ENCODE peak calls at places on chromosome 13, in six cellular contexts. One of them, this sample, is unnamed.

GRCh38 chr13:99004931-99005330 is 27.1 kb upstream of the DOCK9 start:
- DNase-seq in thoracic aorta: no peak
- DNase-seq in GM12865: no peak
- DNase-seq in left lung: no peak
- DNase-seq in effector memory CD4-positive, alpha-beta T cell: no peak
- DNase-seq in retinal pigment epithelial cell: no peak
- DNase-seq in this sample: no peak

GRCh38 chr13:89514534-89515312 is 1832.8 kb upstream of the MIR17HG start:
- DNase-seq in retinal pigment epithelial cell: peak
- DNase-seq in effector memory CD4-positive, alpha-beta T cell: no peak
- DNase-seq in left lung: no peak
- DNase-seq in GM12865: no peak
- DNase-seq in thoracic aorta: no peak
- DNase-seq in this sample: no peak

GRCh38 chr13:22422712-22423111 is 751.8 kb downstream of the FGF9 start:
- DNase-seq in effector memory CD4-positive, alpha-beta T cell: no peak
- DNase-seq in left lung: no peak
- DNase-seq in retinal pigment epithelial cell: no peak
- DNase-seq in GM12865: no peak
- DNase-seq in thoracic aorta: no peak
- DNase-seq in this sample: no peak

GRCh38 chr13:100957741-100958140 is 283.1 kb upstream of the TMTC4 start:
- DNase-seq in thoracic aorta: no peak
- DNase-seq in effector memory CD4-positive, alpha-beta T cell: no peak
- DNase-seq in left lung: no peak
- DNase-seq in GM12865: no peak
- DNase-seq in retinal pigment epithelial cell: no peak
- DNase-seq in this sample: no peak

GRCh38 chr13:107906131-107906530 is 309.2 kb downstream of the LIG4 start:
- DNase-seq in thoracic aorta: no peak
- DNase-seq in GM12865: no peak
- DNase-seq in effector memory CD4-positive, alpha-beta T cell: no peak
- DNase-seq in retinal pigment epithelial cell: no peak
- DNase-seq in left lung: no peak
- DNase-seq in this sample: no peak

GRCh38 chr13:98207411-98207810 is 30.3 kb upstream of the RNF113B start:
- DNase-seq in left lung: no peak
- DNase-seq in effector memory CD4-positive, alpha-beta T cell: no peak
- DNase-seq in thoracic aorta: no peak
- DNase-seq in retinal pigment epithelial cell: no peak
- DNase-seq in GM12865: no peak
- DNase-seq in this sample: no peak

GRCh38 chr13:40666905-40667621 is 622 bp upstream of the FOXO1 start:
- DNase-seq in retinal pigment epithelial cell: no peak
- DNase-seq in thoracic aorta: no peak
- DNase-seq in GM12865: no peak
- DNase-seq in effector memory CD4-positive, alpha-beta T cell: no peak
- DNase-seq in left lung: peak
- DNase-seq in this sample: peak

GRCh38 chr13:79749985-79750551 is 269.1 kb downstream of the NDFIP2 start:
- DNase-seq in retinal pigment epithelial cell: peak
- DNase-seq in left lung: peak
- DNase-seq in effector memory CD4-positive, alpha-beta T cell: no peak
- DNase-seq in GM12865: no peak
- DNase-seq in thoracic aorta: no peak
- DNase-seq in this sample: peak

GRCh38 chr13:65940720-65941119 is 1289.4 kb downstream of the PCDH9 start:
- DNase-seq in left lung: no peak
- DNase-seq in thoracic aorta: no peak
- DNase-seq in GM12865: no peak
- DNase-seq in retinal pigment epithelial cell: no peak
- DNase-seq in effector memory CD4-positive, alpha-beta T cell: no peak
- DNase-seq in this sample: no peak

GRCh38 chr13:107576430-107576829 is 638.9 kb downstream of the LIG4 start:
- DNase-seq in GM12865: no peak
- DNase-seq in thoracic aorta: no peak
- DNase-seq in retinal pigment epithelial cell: no peak
- DNase-seq in effector memory CD4-positive, alpha-beta T cell: no peak
- DNase-seq in left lung: no peak
- DNase-seq in this sample: no peak

GRCh38 chr13:104006625-104007061 is 940.4 kb upstream of the SLC10A2 start:
- DNase-seq in left lung: no peak
- DNase-seq in retinal pigment epithelial cell: peak
- DNase-seq in GM12865: no peak
- DNase-seq in effector memory CD4-positive, alpha-beta T cell: no peak
- DNase-seq in thoracic aorta: no peak
- DNase-seq in this sample: no peak

GRCh38 chr13:55007681-55008080 is 1979.1 kb downstream of the OLFM4 start:
- DNase-seq in GM12865: no peak
- DNase-seq in thoracic aorta: no peak
- DNase-seq in retinal pigment epithelial cell: no peak
- DNase-seq in effector memory CD4-positive, alpha-beta T cell: no peak
- DNase-seq in left lung: no peak
- DNase-seq in this sample: no peak

GRCh38 chr13:77781804-77782203 is 84.3 kb downstream of the SLAIN1 start:
- DNase-seq in effector memory CD4-positive, alpha-beta T cell: no peak
- DNase-seq in GM12865: no peak
- DNase-seq in retinal pigment epithelial cell: no peak
- DNase-seq in thoracic aorta: no peak
- DNase-seq in left lung: no peak
- DNase-seq in this sample: no peak

GRCh38 chr13:35764359-35765015 is 288.0 kb upstream of the MAB21L1 start:
- DNase-seq in left lung: no peak
- DNase-seq in thoracic aorta: no peak
- DNase-seq in effector memory CD4-positive, alpha-beta T cell: no peak
- DNase-seq in GM12865: no peak
- DNase-seq in retinal pigment epithelial cell: no peak
- DNase-seq in this sample: no peak

GRCh38 chr13:98549006-98549727 is 27.7 kb downstream of the STK24 start:
- DNase-seq in effector memory CD4-positive, alpha-beta T cell: no peak
- DNase-seq in thoracic aorta: no peak
- DNase-seq in GM12865: peak
- DNase-seq in left lung: no peak
- DNase-seq in retinal pigment epithelial cell: no peak
- DNase-seq in this sample: no peak

GRCh38 chr13:41370736-41371135 is 59.7 kb downstream of the NAA16 start:
- DNase-seq in retinal pigment epithelial cell: no peak
- DNase-seq in GM12865: no peak
- DNase-seq in thoracic aorta: no peak
- DNase-seq in left lung: no peak
- DNase-seq in effector memory CD4-positive, alpha-beta T cell: no peak
- DNase-seq in this sample: no peak

GRCh38 chr13:51453959-51454703 is 1.3 kb upstream of the INTS6 start:
- DNase-seq in effector memory CD4-positive, alpha-beta T cell: peak
- DNase-seq in left lung: peak
- DNase-seq in retinal pigment epithelial cell: no peak
- DNase-seq in thoracic aorta: no peak
- DNase-seq in GM12865: no peak
- DNase-seq in this sample: peak

GRCh38 chr13:73691891-73692290 is 442.3 kb downstream of the KLF12 start:
- DNase-seq in thoracic aorta: no peak
- DNase-seq in effector memory CD4-positive, alpha-beta T cell: no peak
- DNase-seq in retinal pigment epithelial cell: no peak
- DNase-seq in GM12865: no peak
- DNase-seq in left lung: no peak
- DNase-seq in this sample: no peak

GRCh38 chr13:57286511-57287098 is 119.6 kb downstream of the PRR20E start:
- DNase-seq in retinal pigment epithelial cell: no peak
- DNase-seq in effector memory CD4-positive, alpha-beta T cell: no peak
- DNase-seq in thoracic aorta: no peak
- DNase-seq in GM12865: no peak
- DNase-seq in left lung: no peak
- DNase-seq in this sample: no peak

GRCh38 chr13:103130681-103131210 is 64.5 kb upstream of the SLC10A2 start:
- DNase-seq in effector memory CD4-positive, alpha-beta T cell: no peak
- DNase-seq in retinal pigment epithelial cell: no peak
- DNase-seq in GM12865: peak
- DNase-seq in thoracic aorta: no peak
- DNase-seq in left lung: no peak
- DNase-seq in this sample: no peak

GRCh38 chr13:111361873-111362648 is 41.6 kb downstream of the TEX29 start:
- DNase-seq in retinal pigment epithelial cell: no peak
- DNase-seq in GM12865: no peak
- DNase-seq in left lung: no peak
- DNase-seq in thoracic aorta: no peak
- DNase-seq in effector memory CD4-positive, alpha-beta T cell: no peak
- DNase-seq in this sample: no peak

GRCh38 chr13:40401911-40402776 is 264.3 kb downstream of the FOXO1 start:
- DNase-seq in thoracic aorta: peak
- DNase-seq in left lung: peak
- DNase-seq in retinal pigment epithelial cell: peak
- DNase-seq in effector memory CD4-positive, alpha-beta T cell: no peak
- DNase-seq in GM12865: peak
- DNase-seq in this sample: peak

GRCh38 chr13:33129094-33129832 is 113.0 kb downstream of the KL start:
- DNase-seq in GM12865: no peak
- DNase-seq in retinal pigment epithelial cell: no peak
- DNase-seq in effector memory CD4-positive, alpha-beta T cell: no peak
- DNase-seq in thoracic aorta: no peak
- DNase-seq in left lung: no peak
- DNase-seq in this sample: no peak

DNA sequence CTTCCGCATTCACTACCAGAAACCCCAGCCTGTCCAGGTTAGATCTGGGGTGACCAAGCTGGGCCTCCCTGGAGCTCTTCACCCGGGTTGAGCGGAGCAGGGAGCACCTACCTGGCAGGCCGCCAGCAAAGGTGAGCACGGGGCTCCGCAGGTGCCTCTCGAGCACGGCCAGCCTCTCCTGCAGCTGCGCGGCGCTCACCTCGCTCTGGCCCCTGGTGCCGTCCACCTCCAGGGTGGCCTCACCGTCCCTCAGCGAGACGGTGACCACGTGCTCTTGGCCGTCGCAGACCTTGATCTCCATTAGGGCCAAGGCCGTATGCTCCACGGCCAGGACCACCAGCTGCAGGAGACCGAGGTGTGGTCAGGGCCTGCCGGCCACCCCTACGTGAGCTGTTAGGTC is 42.0 kb downstream of the GAS6 start:
- DNase-seq in left lung: no peak
- DNase-seq in thoracic aorta: no peak
- DNase-seq in retinal pigment epithelial cell: no peak
- DNase-seq in effector memory CD4-positive, alpha-beta T cell: no peak
- DNase-seq in GM12865: no peak
- DNase-seq in this sample: no peak
- H3K4me3 ChIP-seq in left lung: no peak
- H3K4me3 ChIP-seq in thoracic aorta: no peak
- H3K4me3 ChIP-seq in retinal pigment epithelial cell: no peak
- H3K4me3 ChIP-seq in effector memory CD4-positive, alpha-beta T cell: no peak
- H3K4me3 ChIP-seq in GM12865: no peak
- H3K4me3 ChIP-seq in this sample: no peak

GRCh38 chr13:46894534-46894906 is 2.3 kb downstream of the HTR2A start:
- DNase-seq in left lung: no peak
- DNase-seq in effector memory CD4-positive, alpha-beta T cell: no peak
- DNase-seq in retinal pigment epithelial cell: peak
- DNase-seq in GM12865: no peak
- DNase-seq in thoracic aorta: no peak
- DNase-seq in this sample: no peak
- H3K4me3 ChIP-seq in left lung: peak
- H3K4me3 ChIP-seq in effector memory CD4-positive, alpha-beta T cell: no peak
- H3K4me3 ChIP-seq in retinal pigment epithelial cell: peak
- H3K4me3 ChIP-seq in GM12865: no peak
- H3K4me3 ChIP-seq in thoracic aorta: peak
- H3K4me3 ChIP-seq in this sample: no peak

GRCh38 chr13:30466841-30467252 is 1.1 kb upstream of the HMGB1 start:
- DNase-seq in effector memory CD4-positive, alpha-beta T cell: no peak
- DNase-seq in thoracic aorta: no peak
- DNase-seq in GM12865: peak
- DNase-seq in left lung: no peak
- DNase-seq in retinal pigment epithelial cell: no peak
- DNase-seq in this sample: no peak
- H3K4me3 ChIP-seq in effector memory CD4-positive, alpha-beta T cell: no peak
- H3K4me3 ChIP-seq in thoracic aorta: no peak
- H3K4me3 ChIP-seq in GM12865: peak
- H3K4me3 ChIP-seq in left lung: no peak
- H3K4me3 ChIP-seq in retinal pigment epithelial cell: no peak
- H3K4me3 ChIP-seq in this sample: no peak

GRCh38 chr13:75788494-75788991 is 152.4 kb downstream of the LMO7 start:
- DNase-seq in GM12865: no peak
- DNase-seq in effector memory CD4-positive, alpha-beta T cell: no peak
- DNase-seq in left lung: peak
- DNase-seq in thoracic aorta: no peak
- DNase-seq in retinal pigment epithelial cell: peak
- DNase-seq in this sample: no peak
- H3K4me3 ChIP-seq in GM12865: no peak
- H3K4me3 ChIP-seq in effector memory CD4-positive, alpha-beta T cell: no peak
- H3K4me3 ChIP-seq in left lung: no peak
- H3K4me3 ChIP-seq in thoracic aorta: no peak
- H3K4me3 ChIP-seq in retinal pigment epithelial cell: no peak
- H3K4me3 ChIP-seq in this sample: no peak

DNA sequence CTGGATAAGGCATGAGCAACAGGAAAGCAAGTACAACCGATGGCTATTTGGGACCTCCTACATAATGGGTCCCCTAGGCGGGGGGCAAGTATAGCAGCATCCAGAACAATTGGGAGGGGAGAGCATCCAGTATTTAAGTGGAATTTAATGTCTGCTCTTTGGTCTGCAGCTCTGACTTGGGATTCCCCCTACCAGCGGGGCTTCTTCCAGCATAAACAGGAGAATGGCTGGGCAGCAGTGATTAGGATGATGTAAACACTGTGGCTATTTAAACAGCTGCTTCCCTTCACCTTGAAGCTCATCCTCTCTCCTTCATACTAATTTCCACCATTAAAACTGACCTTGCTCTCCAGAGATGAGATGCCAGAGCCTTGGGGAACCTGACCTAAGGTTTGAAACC is 73.9 kb upstream of the OXGR1 start:
- DNase-seq in retinal pigment epithelial cell: no peak
- DNase-seq in effector memory CD4-positive, alpha-beta T cell: no peak
- DNase-seq in GM12865: no peak
- DNase-seq in thoracic aorta: no peak
- DNase-seq in left lung: no peak
- DNase-seq in this sample: no peak
- H3K4me3 ChIP-seq in retinal pigment epithelial cell: no peak
- H3K4me3 ChIP-seq in effector memory CD4-positive, alpha-beta T cell: no peak
- H3K4me3 ChIP-seq in GM12865: no peak
- H3K4me3 ChIP-seq in thoracic aorta: no peak
- H3K4me3 ChIP-seq in left lung: no peak
- H3K4me3 ChIP-seq in this sample: no peak

GRCh38 chr13:46179576-46180368 is 2.2 kb downstream of the LCP1 start:
- DNase-seq in thoracic aorta: peak
- DNase-seq in effector memory CD4-positive, alpha-beta T cell: peak
- DNase-seq in retinal pigment epithelial cell: no peak
- DNase-seq in GM12865: peak
- DNase-seq in left lung: peak
- DNase-seq in this sample: peak

GRCh38 chr13:46180393-46180792 is 1.6 kb downstream of the LCP1 start:
- DNase-seq in retinal pigment epithelial cell: no peak
- DNase-seq in effector memory CD4-positive, alpha-beta T cell: no peak
- DNase-seq in GM12865: no peak
- DNase-seq in thoracic aorta: no peak
- DNase-seq in left lung: no peak
- DNase-seq in this sample: no peak

GRCh38 chr13:46178143-46178542 is 3.8 kb downstream of the LCP1 start:
- DNase-seq in GM12865: no peak
- DNase-seq in effector memory CD4-positive, alpha-beta T cell: no peak
- DNase-seq in thoracic aorta: no peak
- DNase-seq in retinal pigment epithelial cell: no peak
- DNase-seq in left lung: no peak
- DNase-seq in this sample: no peak

GRCh38 chr13:46176756-46177155 is 5.2 kb downstream of the LCP1 start:
- DNase-seq in GM12865: peak
- DNase-seq in left lung: no peak
- DNase-seq in thoracic aorta: no peak
- DNase-seq in retinal pigment epithelial cell: no peak
- DNase-seq in effector memory CD4-positive, alpha-beta T cell: no peak
- DNase-seq in this sample: no peak

GRCh38 chr13:46178821-46179220 is 3.2 kb downstream of the LCP1 start:
- DNase-seq in retinal pigment epithelial cell: no peak
- DNase-seq in effector memory CD4-positive, alpha-beta T cell: no peak
- DNase-seq in GM12865: no peak
- DNase-seq in left lung: no peak
- DNase-seq in thoracic aorta: no peak
- DNase-seq in this sample: no peak
- H3K4me3 ChIP-seq in retinal pigment epithelial cell: no peak
- H3K4me3 ChIP-seq in effector memory CD4-positive, alpha-beta T cell: peak
- H3K4me3 ChIP-seq in GM12865: peak
- H3K4me3 ChIP-seq in left lung: peak
- H3K4me3 ChIP-seq in thoracic aorta: peak
- H3K4me3 ChIP-seq in this sample: no peak